ENCODE peak calls at places on chromosomes 6 and 20, in five cellular contexts. X, C, A, K and Q are unnamed samples.

GRCh38 chr6:21137708-21138358 is 455.7 kb upstream of the SOX4 start:
- DNase-seq in X (no peak), C (peak; percentile 27), A (no peak), K (no peak), Q (no peak)

GRCh38 chr6:140811642-140812041 is 1321.1 kb upstream of the GJE1 start:
- DNase-seq in X (no peak), C (no peak), A (no peak), K (no peak), Q (no peak)

GRCh38 chr6:148850936-148851335 is 104.1 kb downstream of the UST start:
- DNase-seq in X (no peak), C (no peak), A (no peak), K (no peak), Q (no peak)

GRCh38 chr6:6614096-6614964 is 25.8 kb downstream of the LY86 start:
- DNase-seq in X (no peak), C (no peak), A (no peak), K (no peak), Q (no peak)

GRCh38 chr20:33914871-33915270 is 78.8 kb upstream of the RALY start:
- DNase-seq in X (no peak), C (peak; percentile 92), A (no peak), K (no peak), Q (no peak)

GRCh38 chr20:62922451-62922921 is 3.8 kb downstream of the DIDO1 start:
- DNase-seq in X (no peak), C (no peak), A (no peak), K (no peak), Q (no peak)

GRCh38 chr20:57770852-57771746 is 61.3 kb upstream of the PMEPA1 start:
- DNase-seq in X (no peak), C (no peak), A (no peak), K (no peak), Q (no peak)

GRCh38 chr6:123848347-123848746 is 44.7 kb downstream of the NKAIN2 start:
- DNase-seq in X (no peak), C (no peak), A (no peak), K (no peak), Q (no peak)

GRCh38 chr6:170152111-170152926 is 138.6 kb downstream of the DLL1 start:
- DNase-seq in X (no peak), C (no peak), A (peak; percentile 62), K (peak; percentile 77), Q (no peak)

GRCh38 chr20:24634855-24635254 is 165.4 kb downstream of the SYNDIG1 start:
- DNase-seq in X (no peak), C (peak; percentile 84), A (no peak), K (no peak), Q (peak; percentile 86)

GRCh38 chr20:18686696-18687095 is 98.8 kb downstream of the DTD1 start:
- DNase-seq in X (no peak), C (no peak), A (no peak), K (no peak), Q (no peak)

GRCh38 chr20:20480689-20481088 is 112.8 kb downstream of the INSM1 start:
- DNase-seq in X (no peak), C (peak; percentile 89), A (no peak), K (no peak), Q (peak; percentile 27)

GRCh38 chr20:63835031-63835858 is 4.2 kb upstream of the ZBTB46 start:
- DNase-seq in X (no peak), C (peak; percentile 97), A (peak; percentile 92), K (peak; percentile 58), Q (peak; percentile 42)

GRCh38 chr6:43246301-43247114 is 3.2 kb downstream of the TTBK1 start:
- DNase-seq in X (no peak), C (no peak), A (no peak), K (peak; percentile 91), Q (no peak)

GRCh38 chr20:41309817-41310216 is 7.7 kb downstream of the ZHX3 start:
- DNase-seq in X (no peak), C (peak; percentile 75), A (no peak), K (no peak), Q (no peak)

GRCh38 chr20:47008842-47009518 is 114.3 kb downstream of the EYA2 start:
- DNase-seq in X (no peak), C (no peak), A (no peak), K (peak; percentile 80), Q (no peak)

GRCh38 chr20:41889871-41890224 is 271.7 kb upstream of the CHD6 start:
- DNase-seq in X (no peak), C (no peak), A (no peak), K (no peak), Q (peak; percentile 24)

GRCh38 chr20:15076785-15077184 is 739.4 kb upstream of the FLRT3 start:
- DNase-seq in X (no peak), C (no peak), A (no peak), K (no peak), Q (no peak)

GRCh38 chr6:142300758-142301251 is 1.0 kb upstream of the ADGRG6 start:
- DNase-seq in X (no peak), C (peak; percentile 82), A (no peak), K (no peak), Q (peak; percentile 7)

GRCh38 chr6:148837941-148838340 is 91.1 kb downstream of the UST start:
- DNase-seq in X (no peak), C (no peak), A (peak; percentile 34), K (no peak), Q (no peak)

GRCh38 chr6:20868397-20869185 is 334.3 kb downstream of the CDKAL1 start:
- DNase-seq in X (no peak), C (no peak), A (no peak), K (peak; percentile 91), Q (no peak)

GRCh38 chr20:62049342-62050165 is 16.1 kb downstream of the TAF4 start:
- DNase-seq in X (no peak), C (no peak), A (no peak), K (no peak), Q (no peak)

GRCh38 chr20:53794529-53795115 is 201.0 kb upstream of the ZNF217 start:
- DNase-seq in X (no peak), C (peak; percentile 24), A (no peak), K (no peak), Q (no peak)

GRCh38 chr6:75922226-75922625 is 150.2 kb downstream of the IMPG1 start:
- DNase-seq in X (no peak), C (peak; percentile 46), A (no peak), K (no peak), Q (no peak)

GRCh38 chr20:1415667-1416468 is 23.0 kb upstream of the FKBP1A start:
- DNase-seq in X (no peak), C (peak; percentile 98), A (no peak), K (no peak), Q (peak; percentile 56)

GRCh38 chr6:35727206-35727934 is 9.5 kb upstream of the ARMC12 start:
- DNase-seq in X (no peak), C (peak; percentile 87), A (peak; percentile 93), K (peak; percentile 51), Q (peak; percentile 85)

GRCh38 chr6:37097335-37097734 is 72.6 kb upstream of the PIM1 start:
- DNase-seq in X (no peak), C (no peak), A (no peak), K (no peak), Q (no peak)

GRCh38 chr6:7085911-7086310 is 21.9 kb upstream of the RREB1 start:
- DNase-seq in X (no peak), C (peak; percentile 15), A (no peak), K (no peak), Q (peak; percentile 67)

GRCh38 chr6:149233056-149233715 is 84.3 kb upstream of the TAB2 start:
- DNase-seq in X (no peak), C (peak; percentile 94), A (no peak), K (peak; percentile 79), Q (peak; percentile 64)

GRCh38 chr20:32575805-32576204 is 9.3 kb downstream of the NOL4L start:
- DNase-seq in X (no peak), C (no peak), A (no peak), K (no peak), Q (no peak)

GRCh38 chr6:149567194-149567586 is 1.0 kb downstream of the GINM1 start:
- DNase-seq in X (no peak), C (no peak), A (no peak), K (no peak), Q (no peak)

GRCh38 chr20:24779166-24779565 is 169.9 kb upstream of the CST7 start:
- DNase-seq in X (no peak), C (no peak), A (no peak), K (no peak), Q (peak; percentile 60)

GRCh38 chr6:33217681-33218080 is 9.4 kb downstream of the RING1 start:
- DNase-seq in X (no peak), C (no peak), A (no peak), K (no peak), Q (no peak)

GRCh38 chr20:46047821-46048220 is 18.8 kb downstream of the SLC12A5 start:
- DNase-seq in X (no peak), C (no peak), A (no peak), K (no peak), Q (no peak)

GRCh38 chr6:28725890-28726348 is 197.9 kb downstream of the TRIM27 start:
- DNase-seq in X (no peak), C (peak; percentile 75), A (no peak), K (no peak), Q (peak; percentile 75)

GRCh38 chr20:10414982-10415650 is 18.9 kb downstream of the MKKS start:
- DNase-seq in X (no peak), C (peak; percentile 35), A (no peak), K (no peak), Q (no peak)

GRCh38 chr20:57558614-57559285 is 2.2 kb upstream of the PCK1 start:
- DNase-seq in X (no peak), C (no peak), A (no peak), K (no peak), Q (no peak)

GRCh38 chr20:57388953-57389694 is 2.1 kb upstream of the RBM38 start:
- DNase-seq in X (no peak), C (peak; percentile 56), A (peak; percentile 92), K (peak; percentile 75), Q (peak; percentile 61)

GRCh38 chr20:43043887-43044286 is 145.8 kb downstream of the PTPRT start:
- DNase-seq in X (no peak), C (no peak), A (no peak), K (no peak), Q (no peak)